ENCODE peak calls at places on chromosome 4, in ten cellular contexts. F is CD8-positive, alpha-beta T cell; O is AG09309; M is cardiac muscle cell; W is GM12864; X is HCT116; J is fibroblast of the aortic adventitia; R is OCI-LY7; G is foreskin keratinocyte; Q is retinal pigment epithelial cell. N is an unnamed sample.
A peak's percentile ranks its signal among the peaks of the same experiment; 100 is the strongest.

GRCh38 chr4:81455895-81456294 is 15.8 kb downstream of the RASGEF1B start:
- DNase-seq in W (no peak), F (no peak), X (no peak), J (no peak), O (no peak), M (no peak), G (no peak), Q (no peak), R (no peak), N (no peak)

GRCh38 chr4:88792268-88792781 is 94.7 kb upstream of the NAP1L5 start:
- DNase-seq in G (peak; percentile 97), Q (no peak), R (no peak), X (no peak), O (peak; percentile 60), J (peak; percentile 85), F (no peak), W (no peak), M (no peak), N (no peak)

GRCh38 chr4:122899682-122900081 is 22.7 kb downstream of the NUDT6 start:
- DNase-seq in X (no peak), Q (no peak), R (no peak), O (no peak), W (no peak), M (no peak), F (no peak), J (no peak), G (no peak), N (no peak)

GRCh38 chr4:128279624-128280225 is 7.9 kb downstream of the PGRMC2 start:
- DNase-seq in M (no peak), G (no peak), Q (no peak), O (no peak), W (no peak), F (no peak), X (no peak), J (no peak), R (no peak), N (no peak)

GRCh38 chr4:76579596-76580375 is 144.8 kb downstream of the SHROOM3 start:
- DNase-seq in J (no peak), M (no peak), G (peak; percentile 50), R (no peak), Q (no peak), O (no peak), F (no peak), X (no peak), W (no peak), N (no peak)

GRCh38 chr4:112284166-112284565 is 1.5 kb downstream of the TIFA start:
- DNase-seq in F (no peak), M (no peak), W (no peak), X (no peak), Q (no peak), O (no peak), J (peak; percentile 21), G (peak; percentile 39), R (peak; percentile 41), N (no peak)

GRCh38 chr4:127145001-127145400 is 487.8 kb upstream of the INTU start:
- DNase-seq in R (no peak), M (no peak), X (no peak), W (no peak), J (no peak), Q (no peak), O (no peak), G (no peak), F (no peak), N (no peak)

GRCh38 chr4:7807351-7807921 is 132.2 kb downstream of the AFAP1 start:
- DNase-seq in J (no peak), R (no peak), Q (no peak), F (no peak), M (no peak), O (no peak), X (no peak), W (no peak), G (no peak), N (no peak)

GRCh38 chr4:141540643-141541042 is 95.7 kb upstream of the IL15 start:
- DNase-seq in F (no peak), X (no peak), O (no peak), R (no peak), G (peak; percentile 36), M (no peak), W (no peak), Q (peak; percentile 27), J (peak; percentile 39), N (no peak)

GRCh38 chr4:80336582-80336981 is 1.1 kb downstream of the CFAP299 start:
- DNase-seq in G (peak; percentile 33), Q (no peak), O (no peak), M (peak; percentile 63), R (peak; percentile 26), F (no peak), X (peak; percentile 18), W (no peak), J (peak; percentile 62), N (peak; percentile 38)

GRCh38 chr4:67680568-67681222 is 20.3 kb downstream of the UBA6 start:
- DNase-seq in O (no peak), M (no peak), J (peak; percentile 5), X (no peak), R (no peak), Q (no peak), G (peak; percentile 86), F (no peak), W (no peak), N (no peak)

GRCh38 chr4:13261486-13262257 is 222.5 kb downstream of the RAB28 start:
- DNase-seq in X (no peak), M (no peak), O (no peak), J (no peak), F (no peak), Q (no peak), R (no peak), W (no peak), G (no peak), N (no peak)

GRCh38 chr4:37453361-37454262 is 209.1 kb downstream of the NWD2 start:
- DNase-seq in Q (no peak), O (no peak), R (no peak), J (peak; percentile 6), X (no peak), M (peak; percentile 86), W (no peak), F (no peak), G (peak; percentile 42), N (peak; percentile 54)

GRCh38 chr4:147430111-147430510 is 50.8 kb upstream of the EDNRA start:
- DNase-seq in F (no peak), X (no peak), Q (no peak), M (no peak), G (no peak), W (no peak), O (no peak), R (no peak), J (no peak), N (no peak)

GRCh38 chr4:99875073-99875472 is 19.2 kb downstream of the LAMTOR3 start:
- DNase-seq in W (no peak), M (no peak), O (no peak), Q (no peak), F (no peak), R (no peak), J (no peak), G (peak; percentile 21), X (no peak), N (no peak)

GRCh38 chr4:16226816-16227461 is 668 bp upstream of the TAPT1 start:
- DNase-seq in F (no peak), R (peak; percentile 56), J (no peak), O (no peak), G (peak; percentile 33), X (no peak), Q (no peak), M (peak; percentile 74), W (no peak), N (peak; percentile 31)

DNA sequence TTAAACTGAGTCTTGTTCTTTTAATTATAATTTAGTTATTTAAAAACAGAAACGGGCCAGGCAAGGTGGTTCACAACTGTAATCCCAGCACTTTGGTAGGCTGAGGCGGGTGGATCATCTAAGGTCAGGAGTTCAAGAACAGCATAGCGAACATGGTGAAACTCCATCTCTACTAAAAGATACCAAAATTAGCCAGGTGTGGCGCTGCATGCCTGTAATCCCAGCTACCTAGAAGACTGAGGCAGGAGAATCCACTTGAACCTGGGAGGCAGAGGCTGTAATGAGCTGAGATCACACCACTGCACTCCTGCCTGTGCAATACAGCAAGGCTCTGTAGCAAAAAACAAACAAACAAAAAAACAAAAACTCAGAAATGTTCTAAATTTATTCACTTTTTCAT is 852.9 kb downstream of the TECRL start:
- DNase-seq in M (no peak), G (no peak), J (no peak), F (no peak), R (no peak), Q (no peak), X (no peak), W (no peak), O (no peak), N (no peak)
- TF ChIP-seq CTCF in M (no peak), G (no peak), J (no peak), F (no peak), R (peak; percentile 21), Q (peak; percentile 8), X (no peak), W (no peak), O (no peak), N (no peak)

DNA sequence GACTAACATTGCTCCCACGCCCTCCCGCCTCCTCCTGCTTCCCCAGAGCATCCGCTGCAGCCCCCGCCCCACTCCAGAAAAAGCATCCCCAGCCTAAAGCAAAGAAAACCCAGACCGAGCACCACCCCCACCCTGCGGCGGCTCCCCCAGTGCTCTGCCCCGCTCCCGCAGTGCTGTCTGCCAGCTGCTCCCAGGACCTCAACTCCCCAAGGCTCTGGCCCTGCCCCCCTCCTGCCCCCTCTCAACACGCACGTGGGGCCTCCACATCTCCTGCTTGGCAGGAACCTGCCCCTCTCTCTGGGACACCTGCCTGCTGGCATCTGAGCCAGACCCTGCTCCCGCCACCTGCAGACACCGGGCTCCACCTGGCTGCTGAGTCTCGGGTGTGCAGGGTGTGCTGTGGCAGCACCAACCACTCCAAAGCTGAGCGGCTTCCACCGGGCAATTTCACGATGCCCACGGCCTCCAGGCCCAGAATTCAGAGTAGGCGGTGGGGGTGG is 79.4 kb downstream of the FAM53A start:
- DNase-seq in W (no peak), X (no peak), Q (no peak), J (no peak), O (no peak), R (peak; percentile 27), F (peak; percentile 19), M (no peak), G (no peak), N (no peak)
- TF ChIP-seq CTCF in W (no peak), X (no peak), Q (peak; percentile 20), J (no peak), O (no peak), R (peak; percentile 28), F (peak; percentile 31), M (no peak), G (peak; percentile 50), N (no peak)

DNA sequence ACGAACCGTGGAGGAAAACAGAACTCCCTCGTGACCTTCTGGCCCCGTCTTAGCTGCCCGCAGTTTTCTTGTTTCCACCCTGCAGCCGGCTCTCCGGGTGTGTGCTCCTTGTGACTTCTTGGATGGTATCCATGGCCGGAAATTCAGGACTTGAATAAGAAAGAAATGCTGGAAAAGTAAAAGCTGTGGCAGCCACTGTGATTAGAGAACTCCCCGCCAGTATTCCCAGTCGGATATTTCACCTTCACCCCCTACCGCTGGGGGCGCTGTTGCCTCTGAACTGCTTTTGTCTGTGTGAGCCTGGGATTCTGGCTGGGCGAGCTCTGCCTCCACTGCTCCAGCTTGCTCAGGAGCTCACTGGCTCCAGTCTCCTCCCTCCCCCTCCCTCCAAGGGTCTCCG is 41.5 kb upstream of the CYP4V2 start:
- DNase-seq in W (no peak), F (no peak), G (no peak), Q (peak; percentile 42), M (peak; percentile 21), X (no peak), R (peak; percentile 58), J (peak; percentile 80), O (no peak), N (no peak)
- TF ChIP-seq CTCF in W (peak; percentile 73), F (peak; percentile 42), G (peak; percentile 46), Q (peak; percentile 54), M (peak; percentile 77), X (no peak), R (peak; percentile 88), J (peak; percentile 66), O (peak; percentile 59), N (peak; percentile 88)

GRCh38 chr4:115537387-115537786 is 424.0 kb upstream of the NDST4 start:
- DNase-seq in M (no peak), Q (no peak), W (no peak), O (no peak), G (peak; percentile 10), J (no peak), F (no peak), X (peak; percentile 12), R (peak; percentile 1), N (no peak)
- TF ChIP-seq CTCF in M (no peak), Q (peak; percentile 18), W (no peak), O (no peak), G (peak; percentile 54), J (no peak), F (no peak), X (no peak), R (peak; percentile 64), N (peak; percentile 26)